ENCODE peak calls at places on chromosomes 2 and 18, in five cellular contexts. P is cardiac muscle cell, W is astrocyte of the spinal cord, C is GM13976, V is choroid plexus epithelial cell. A is an unnamed sample.

GRCh38 chr2:240999001-240999791 is 778 bp downstream of the SNED1 start:
- DNase-seq in W (no peak), C (no peak), V (no peak), P (no peak), A (no peak)

GRCh38 chr2:100281521-100282438 is 40.5 kb downstream of the LONRF2 start:
- DNase-seq in P (peak; percentile 75), W (peak; percentile 41), V (peak; percentile 23), C (no peak), A (no peak)

GRCh38 chr18:66553824-66554223 is 50.1 kb downstream of the CDH19 start:
- DNase-seq in C (no peak), P (peak; percentile 12), V (peak; percentile 51), W (peak; percentile 54), A (no peak)

GRCh38 chr2:221716434-221717303 is 144.6 kb upstream of the EPHA4 start:
- DNase-seq in W (peak; percentile 77), V (no peak), C (no peak), P (no peak), A (no peak)

GRCh38 chr2:129764376-129765325 is 214.8 kb upstream of the RAB6C start:
- DNase-seq in V (no peak), C (no peak), P (no peak), W (no peak), A (no peak)

GRCh38 chr2:67548317-67549095 is 151.4 kb downstream of the ETAA1 start:
- DNase-seq in P (no peak), W (no peak), C (no peak), V (no peak), A (no peak)

GRCh38 chr18:59268722-59269562 is 4.3 kb downstream of the RAX start:
- DNase-seq in W (no peak), P (peak; percentile 36), C (peak; percentile 85), V (peak; percentile 9), A (peak; percentile 90)

GRCh38 chr18:616380-616995 is 19.7 kb downstream of the CLUL1 start:
- DNase-seq in P (peak; percentile 79), C (peak; percentile 41), V (peak; percentile 77), W (peak; percentile 56), A (peak; percentile 40)

GRCh38 chr2:177282101-177282573 is 17.6 kb upstream of the NFE2L2 start:
- DNase-seq in V (peak; percentile 68), W (peak; percentile 58), P (peak; percentile 39), C (no peak), A (no peak)

GRCh38 chr2:238970553-238971081 is 122.7 kb downstream of the TWIST2 start:
- DNase-seq in V (peak; percentile 67), C (peak; percentile 89), P (peak; percentile 67), W (peak; percentile 54), A (peak; percentile 87)

GRCh38 chr2:11585071-11585470 is 51.2 kb downstream of the GREB1 start:
- DNase-seq in C (no peak), P (no peak), V (no peak), W (no peak), A (no peak)

GRCh38 chr2:20916604-20917286 is 93.8 kb upstream of the LDAH start:
- DNase-seq in W (no peak), V (peak; percentile 69), C (no peak), P (peak; percentile 8), A (no peak)

GRCh38 chr2:98378901-98379300 is 32.6 kb downstream of the CNGA3 start:
- DNase-seq in V (no peak), W (peak; percentile 41), P (peak; percentile 92), C (no peak), A (no peak)

GRCh38 chr18:10841203-10841602 is 308.2 kb downstream of the PIEZO2 start:
- DNase-seq in P (peak; percentile 91), W (no peak), V (peak; percentile 41), C (no peak), A (no peak)

GRCh38 chr2:18219676-18220075 is 340.8 kb downstream of the RDH14 start:
- DNase-seq in W (no peak), P (peak; percentile 20), V (peak; percentile 48), C (no peak), A (no peak)

GRCh38 chr18:62360806-62361205 is 35.7 kb downstream of the TNFRSF11A start:
- DNase-seq in W (no peak), P (no peak), V (no peak), C (no peak), A (no peak)

DNA sequence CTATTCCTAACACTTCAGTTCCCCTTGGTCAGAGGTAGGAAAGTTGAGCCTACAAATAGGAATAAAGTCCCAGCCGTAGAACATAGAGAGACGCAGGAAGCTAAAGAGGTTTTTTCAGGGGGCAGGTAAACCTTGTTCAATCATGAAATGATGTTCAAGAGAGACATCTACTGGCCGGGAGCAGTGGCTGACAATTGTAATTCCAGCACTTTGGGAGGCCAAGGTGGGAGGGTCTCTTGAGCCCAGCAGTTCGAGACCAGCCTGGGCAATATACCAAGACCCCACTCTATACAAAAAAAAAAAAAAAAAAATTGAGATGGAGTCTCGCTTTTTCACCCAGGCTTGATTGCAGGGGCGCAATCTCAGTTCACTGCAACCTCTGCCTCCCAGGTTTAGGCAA is 66.7 kb upstream of the DNAJC10 start:
- DNase-seq in P (peak; percentile 75), W (peak; percentile 39), V (peak; percentile 71), C (peak; percentile 34), A (peak; percentile 21)
- TF ChIP-seq CTCF in P (peak; percentile 69), W (peak; percentile 77), V (peak; percentile 78), C (peak; percentile 54), A (peak; percentile 60)

GRCh38 chr2:54042341-54042740 is 71.5 kb upstream of the PSME4 start:
- DNase-seq in V (peak; percentile 51), P (no peak), W (no peak), C (no peak), A (no peak)

GRCh38 chr2:54040250-54040649 is 69.5 kb upstream of the PSME4 start:
- DNase-seq in V (no peak), C (no peak), P (no peak), W (no peak), A (no peak)

GRCh38 chr2:54042908-54043620 is 72.3 kb upstream of the PSME4 start:
- DNase-seq in W (no peak), V (no peak), P (no peak), C (no peak), A (no peak)

GRCh38 chr2:54040685-54041084 is 69.9 kb upstream of the PSME4 start:
- DNase-seq in P (no peak), C (no peak), V (no peak), W (no peak), A (no peak)

GRCh38 chr2:54041135-54041534 is 70.3 kb upstream of the PSME4 start:
- DNase-seq in V (no peak), C (no peak), P (no peak), W (no peak), A (no peak)
- TF ChIP-seq CTCF in V (no peak), C (no peak), P (no peak), W (no peak), A (no peak)

DNA sequence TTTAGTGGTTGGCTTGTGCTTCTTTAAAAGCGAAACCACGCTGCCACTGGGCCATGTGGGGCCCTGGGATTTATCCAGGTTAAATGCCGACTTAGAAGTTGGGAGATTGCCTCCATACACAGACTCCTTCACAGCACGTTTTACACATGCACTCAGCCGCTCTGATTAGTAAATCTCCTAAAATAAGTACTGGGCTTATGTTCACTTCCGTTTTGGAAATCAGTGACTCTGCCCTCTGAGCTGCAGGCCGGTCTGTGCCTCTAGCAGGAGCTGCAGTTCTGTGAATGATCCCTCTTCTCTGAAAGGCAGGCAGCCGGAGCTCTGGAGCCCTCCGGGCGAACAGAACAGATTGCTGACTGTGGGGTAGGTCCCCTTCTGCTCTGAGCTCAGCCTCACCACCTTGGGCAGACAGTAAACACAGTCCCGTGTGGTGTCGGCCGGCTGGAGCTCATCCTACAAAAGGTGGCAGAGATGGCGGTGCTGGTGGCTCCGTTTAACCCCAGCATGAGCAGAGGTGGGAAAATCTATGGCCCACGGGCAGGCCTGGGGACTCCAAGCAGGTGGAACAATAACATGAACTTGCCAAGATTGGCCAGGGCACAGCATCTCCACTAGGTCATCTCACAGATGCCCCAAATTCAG is 9.8 kb upstream of the RAB17 start:
- DNase-seq in P (peak; percentile 78), V (peak; percentile 70), W (no peak), C (no peak), A (no peak)
- TF ChIP-seq CTCF in P (peak; percentile 45), V (peak; percentile 58), W (no peak), C (no peak), A (no peak)

DNA sequence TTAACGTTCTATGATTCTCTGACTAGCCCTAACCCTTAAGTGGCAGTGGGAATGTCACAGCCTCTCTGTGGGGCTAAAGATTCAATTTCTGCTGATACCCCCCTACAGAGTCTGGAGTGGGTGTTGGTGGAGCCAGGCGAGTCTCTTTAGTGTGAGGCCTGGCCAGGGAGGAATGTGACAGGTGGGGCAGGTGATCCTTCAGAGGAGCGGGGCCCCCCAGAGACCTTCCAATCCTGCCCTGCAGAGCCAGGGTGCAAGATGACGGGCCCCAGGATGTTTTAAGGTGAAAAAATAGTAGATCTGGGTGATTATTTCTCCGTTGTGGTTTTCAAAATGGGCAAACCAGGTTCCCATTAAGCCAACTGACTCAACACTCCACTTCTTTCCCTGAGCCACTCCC is 28.2 kb upstream of the DNMT3A start:
- DNase-seq in C (no peak), V (no peak), P (no peak), W (no peak), A (no peak)
- TF ChIP-seq CTCF in C (no peak), V (no peak), P (no peak), W (no peak), A (no peak)

DNA sequence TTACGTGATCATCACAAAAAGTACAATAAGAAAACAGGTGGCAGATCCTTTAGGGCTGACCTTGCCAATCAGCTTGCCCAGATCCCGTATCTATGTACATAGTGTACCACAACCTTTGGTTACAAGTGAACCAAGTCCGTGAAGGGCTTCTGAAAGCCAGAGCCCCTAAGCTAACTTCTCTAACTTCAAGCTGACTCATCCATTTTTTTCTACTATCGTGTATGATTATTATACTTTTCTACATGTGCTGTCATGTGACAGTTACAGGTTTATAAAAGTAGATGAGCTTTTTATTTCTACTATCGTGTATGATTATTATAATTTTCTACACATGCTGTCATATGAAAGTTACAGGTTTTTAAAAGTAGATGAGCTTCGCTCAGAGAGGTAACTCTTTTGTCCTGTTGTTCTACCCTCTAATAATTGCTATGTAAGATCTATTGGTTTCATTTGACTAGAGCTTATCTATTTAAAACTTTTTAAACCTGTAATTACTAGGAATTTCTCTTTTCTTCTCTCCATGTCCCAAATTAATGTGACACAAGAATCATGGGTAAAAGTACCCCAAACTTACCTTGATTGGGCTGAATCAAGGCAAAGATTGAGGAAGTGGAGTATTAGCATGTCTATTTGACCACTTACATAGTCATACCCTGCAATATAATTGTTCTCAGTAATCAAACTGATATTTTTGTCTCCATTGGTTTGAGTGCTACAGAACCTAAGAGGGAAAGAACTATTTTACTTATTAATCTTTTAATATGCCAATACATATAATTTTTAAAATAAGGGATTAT is 29.4 kb upstream of the DNAH7 start:
- DNase-seq in C (no peak), P (no peak), W (no peak), V (no peak), A (no peak)
- TF ChIP-seq CTCF in C (no peak), P (no peak), W (no peak), V (no peak), A (no peak)

GRCh38 chr18:3440340-3440739 is 9.6 kb upstream of the TGIF1 start:
- DNase-seq in V (no peak), P (no peak), C (no peak), W (no peak), A (no peak)

GRCh38 chr18:3442894-3443293 is 7.1 kb upstream of the TGIF1 start:
- DNase-seq in W (no peak), C (no peak), V (no peak), P (no peak), A (no peak)

GRCh38 chr18:3447035-3447894 is 2.7 kb upstream of the TGIF1 start:
- DNase-seq in V (peak; percentile 85), P (peak; percentile 88), W (peak; percentile 70), C (no peak), A (peak; percentile 18)

GRCh38 chr18:3444954-3445353 is 5.0 kb upstream of the TGIF1 start:
- DNase-seq in P (no peak), W (no peak), C (no peak), V (no peak), A (no peak)

GRCh38 chr18:3441290-3441689 is 8.7 kb upstream of the TGIF1 start:
- DNase-seq in P (peak; percentile 58), W (peak; percentile 32), V (peak; percentile 65), C (no peak), A (no peak)
- TF ChIP-seq CTCF in P (peak; percentile 24), W (peak; percentile 35), V (peak; percentile 59), C (no peak), A (no peak)

A was measured in GM20000.